ENCODE peak calls at places on chromosomes 13 and 19, in four cellular contexts. One of them, this sample, is unnamed.

GRCh38 chr19:14113762-14114414 is 3.7 kb downstream of the PRKACA start:
- DNase-seq in HepG2: no peak
- DNase-seq in K562: peak
- DNase-seq in A549: no peak
- DNase-seq in this sample: peak

GRCh38 chr13:31349156-31349555 is 149.4 kb downstream of the B3GLCT start:
- DNase-seq in HepG2: no peak
- DNase-seq in K562: no peak
- DNase-seq in A549: no peak
- DNase-seq in this sample: no peak

GRCh38 chr19:9911524-9911923 is 24.8 kb downstream of the OLFM2 start:
- DNase-seq in HepG2: no peak
- DNase-seq in K562: no peak
- DNase-seq in A549: no peak
- DNase-seq in this sample: no peak

GRCh38 chr19:48489608-48490216 is 20.5 kb downstream of the CYTH2 start:
- DNase-seq in HepG2: peak
- DNase-seq in K562: peak
- DNase-seq in A549: peak
- DNase-seq in this sample: peak

GRCh38 chr13:61414136-61414535 is 1.5 kb downstream of the PCDH20 start:
- DNase-seq in HepG2: no peak
- DNase-seq in K562: no peak
- DNase-seq in A549: no peak
- DNase-seq in this sample: no peak

GRCh38 chr19:35717665-35718344 is at the start of gene KMT2B:
- DNase-seq in HepG2: no peak
- DNase-seq in K562: peak
- DNase-seq in A549: peak
- DNase-seq in this sample: peak

GRCh38 chr13:99384468-99384867 is 77.3 kb upstream of the GPR183 start:
- DNase-seq in HepG2: no peak
- DNase-seq in K562: no peak
- DNase-seq in A549: no peak
- DNase-seq in this sample: no peak

GRCh38 chr13:110820311-110820710 is 94.6 kb downstream of the ANKRD10 start:
- DNase-seq in HepG2: no peak
- DNase-seq in K562: no peak
- DNase-seq in A549: no peak
- DNase-seq in this sample: no peak

GRCh38 chr19:15399635-15400034 is 19.2 kb downstream of the AKAP8L start:
- DNase-seq in HepG2: no peak
- DNase-seq in K562: no peak
- DNase-seq in A549: no peak
- DNase-seq in this sample: no peak

GRCh38 chr13:100280681-100281080 is 191.8 kb downstream of the PCCA start:
- DNase-seq in HepG2: no peak
- DNase-seq in K562: no peak
- DNase-seq in A549: no peak
- DNase-seq in this sample: no peak

GRCh38 chr19:45200614-45201013 is 22.0 kb downstream of the BLOC1S3 start:
- DNase-seq in HepG2: peak
- DNase-seq in K562: no peak
- DNase-seq in A549: no peak
- DNase-seq in this sample: peak

GRCh38 chr13:26007774-26008173 is 44.0 kb downstream of the SHISA2 start:
- DNase-seq in HepG2: no peak
- DNase-seq in K562: no peak
- DNase-seq in A549: no peak
- DNase-seq in this sample: no peak

GRCh38 chr13:26010487-26011207 is 41.2 kb downstream of the SHISA2 start:
- DNase-seq in HepG2: no peak
- DNase-seq in K562: no peak
- DNase-seq in A549: no peak
- DNase-seq in this sample: no peak

GRCh38 chr13:26015276-26015934 is 36.4 kb downstream of the SHISA2 start:
- DNase-seq in HepG2: no peak
- DNase-seq in K562: no peak
- DNase-seq in A549: no peak
- DNase-seq in this sample: no peak

GRCh38 chr13:26011208-26011573 is 40.6 kb downstream of the SHISA2 start:
- DNase-seq in HepG2: no peak
- DNase-seq in K562: no peak
- DNase-seq in A549: no peak
- DNase-seq in this sample: no peak

GRCh38 chr13:26011996-26012688 is 39.7 kb downstream of the SHISA2 start:
- DNase-seq in HepG2: no peak
- DNase-seq in K562: no peak
- DNase-seq in A549: no peak
- DNase-seq in this sample: no peak
- TF ChIP-seq HMGXB4 in HepG2: no peak
- TF ChIP-seq HMGXB4 in K562: no peak
- TF ChIP-seq HMGXB4 in A549: no peak
- TF ChIP-seq HMGXB4 in this sample: no peak

DNA sequence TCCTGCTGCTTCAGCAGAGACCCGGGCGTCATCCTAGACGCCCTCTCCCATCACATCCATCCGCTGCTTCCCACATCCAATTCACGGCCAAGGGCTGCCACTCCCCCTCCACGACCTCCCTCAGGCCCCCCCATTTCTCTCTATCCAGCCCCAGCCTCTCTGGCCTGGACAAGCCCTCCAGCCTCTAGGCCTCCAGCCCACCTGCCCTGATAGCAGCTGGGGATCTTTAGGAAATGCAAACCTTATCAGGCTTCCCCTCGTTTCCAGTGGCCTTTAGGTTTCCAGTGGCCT is 51.6 kb downstream of the PEPD start:
- DNase-seq in HepG2: no peak
- DNase-seq in K562: no peak
- DNase-seq in A549: no peak
- DNase-seq in this sample: no peak
- TF ChIP-seq HMGXB4 in HepG2: no peak
- TF ChIP-seq HMGXB4 in K562: no peak
- TF ChIP-seq HMGXB4 in A549: no peak
- TF ChIP-seq HMGXB4 in this sample: no peak

GRCh38 chr19:30367001-30367400 is 5.2 kb upstream of the ZNF536 start:
- DNase-seq in HepG2: no peak
- DNase-seq in K562: no peak
- DNase-seq in A549: no peak
- DNase-seq in this sample: no peak
- TF ChIP-seq HMGXB4 in HepG2: no peak
- TF ChIP-seq HMGXB4 in K562: no peak
- TF ChIP-seq HMGXB4 in A549: no peak
- TF ChIP-seq HMGXB4 in this sample: no peak

GRCh38 chr19:7784856-7785255 is 21.8 kb downstream of the CLEC4M start:
- DNase-seq in HepG2: no peak
- DNase-seq in K562: no peak
- DNase-seq in A549: no peak
- DNase-seq in this sample: no peak

GRCh38 chr19:7787602-7788177 is 24.6 kb downstream of the CLEC4M start:
- DNase-seq in HepG2: no peak
- DNase-seq in K562: no peak
- DNase-seq in A549: no peak
- DNase-seq in this sample: no peak

GRCh38 chr19:7787141-7787540 is 24.1 kb downstream of the CLEC4M start:
- DNase-seq in HepG2: no peak
- DNase-seq in K562: no peak
- DNase-seq in A549: no peak
- DNase-seq in this sample: peak

GRCh38 chr19:7781157-7781556 is 18.1 kb downstream of the CLEC4M start:
- DNase-seq in HepG2: no peak
- DNase-seq in K562: no peak
- DNase-seq in A549: no peak
- DNase-seq in this sample: no peak

DNA sequence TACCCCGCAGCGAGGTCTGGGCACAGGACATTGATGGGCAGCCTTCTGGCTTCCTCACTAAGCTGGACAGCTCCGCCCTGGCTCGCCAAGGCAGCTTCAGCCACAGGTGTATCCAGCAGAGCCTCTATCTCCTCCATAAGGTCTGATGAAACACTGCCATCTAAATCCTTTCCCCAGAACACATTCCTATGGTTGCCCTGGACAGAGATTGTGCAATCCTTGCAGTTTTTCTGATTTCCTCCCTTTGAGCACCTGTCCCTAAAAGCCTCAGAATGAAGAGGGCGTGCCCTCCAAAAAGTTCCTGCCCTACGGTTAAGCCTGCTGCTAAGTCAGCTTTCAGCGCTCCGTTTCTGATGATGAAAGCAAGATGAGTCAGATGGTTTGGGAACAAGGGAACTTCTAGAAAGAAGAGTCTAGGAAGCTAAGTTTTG is 21.0 kb downstream of the CLEC4M start:
- DNase-seq in HepG2: peak
- DNase-seq in K562: no peak
- DNase-seq in A549: peak
- DNase-seq in this sample: no peak
- TF ChIP-seq HMGXB4 in HepG2: no peak
- TF ChIP-seq HMGXB4 in K562: no peak
- TF ChIP-seq HMGXB4 in A549: no peak
- TF ChIP-seq HMGXB4 in this sample: no peak

DNA sequence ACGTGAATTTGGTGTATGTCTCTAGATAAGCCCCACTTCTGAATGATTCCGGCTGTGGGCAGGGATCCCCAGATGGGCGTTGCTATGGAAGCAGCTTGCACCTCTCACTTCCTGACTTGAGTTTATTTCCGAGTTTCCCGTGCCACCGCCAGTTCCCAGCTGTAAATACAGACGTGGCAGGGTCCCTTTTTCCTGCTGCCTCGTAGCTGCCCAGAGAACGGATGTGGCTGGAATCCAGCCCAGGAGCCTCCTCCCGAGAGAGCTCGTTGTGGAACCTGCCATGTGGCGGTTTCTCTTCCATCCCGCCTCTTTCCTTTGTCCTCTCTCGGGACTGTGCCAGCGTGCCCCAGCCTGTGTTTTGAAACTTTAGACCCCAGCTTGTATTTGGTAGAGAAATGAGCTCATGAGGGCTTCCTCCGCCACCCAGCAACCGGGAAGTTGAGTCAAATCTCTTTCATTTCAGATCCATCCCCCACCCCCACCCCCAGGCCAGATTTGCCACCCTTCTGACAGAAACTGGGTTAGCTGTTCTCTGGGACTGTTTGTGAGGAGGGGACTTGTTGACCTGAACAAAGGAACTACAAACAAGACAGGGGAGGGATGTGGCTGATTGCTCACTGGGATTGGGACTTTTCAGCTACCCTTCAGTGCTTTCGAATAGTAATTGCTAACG is 96.6 kb downstream of the SIPA1L3 start:
- DNase-seq in HepG2: no peak
- DNase-seq in K562: no peak
- DNase-seq in A549: no peak
- DNase-seq in this sample: peak
- TF ChIP-seq HMGXB4 in HepG2: no peak
- TF ChIP-seq HMGXB4 in K562: no peak
- TF ChIP-seq HMGXB4 in A549: no peak
- TF ChIP-seq HMGXB4 in this sample: no peak

GRCh38 chr13:50969691-50970090 is 60.1 kb downstream of the RNASEH2B start:
- DNase-seq in HepG2: peak
- DNase-seq in K562: no peak
- DNase-seq in A549: no peak
- DNase-seq in this sample: peak
- TF ChIP-seq HMGXB4 in HepG2: no peak
- TF ChIP-seq HMGXB4 in K562: no peak
- TF ChIP-seq HMGXB4 in A549: no peak
- TF ChIP-seq HMGXB4 in this sample: no peak

GRCh38 chr19:17293605-17294004 is 9.6 kb downstream of the ABHD8 start:
- DNase-seq in HepG2: no peak
- DNase-seq in K562: no peak
- DNase-seq in A549: no peak
- DNase-seq in this sample: no peak

GRCh38 chr19:17294051-17294891 is 9.0 kb downstream of the ABHD8 start:
- DNase-seq in HepG2: no peak
- DNase-seq in K562: peak
- DNase-seq in A549: peak
- DNase-seq in this sample: peak

GRCh38 chr19:17296278-17296677 is 6.9 kb downstream of the ABHD8 start:
- DNase-seq in HepG2: no peak
- DNase-seq in K562: no peak
- DNase-seq in A549: peak
- DNase-seq in this sample: no peak

GRCh38 chr19:17289489-17289888 is 7.8 kb downstream of the ANKLE1 start:
- DNase-seq in HepG2: no peak
- DNase-seq in K562: peak
- DNase-seq in A549: peak
- DNase-seq in this sample: peak

GRCh38 chr19:17292301-17293074 is 10.7 kb downstream of the ABHD8 start:
- DNase-seq in HepG2: peak
- DNase-seq in K562: peak
- DNase-seq in A549: peak
- DNase-seq in this sample: peak
- TF ChIP-seq HMGXB4 in HepG2: no peak
- TF ChIP-seq HMGXB4 in K562: no peak
- TF ChIP-seq HMGXB4 in A549: no peak
- TF ChIP-seq HMGXB4 in this sample: peak

DNA sequence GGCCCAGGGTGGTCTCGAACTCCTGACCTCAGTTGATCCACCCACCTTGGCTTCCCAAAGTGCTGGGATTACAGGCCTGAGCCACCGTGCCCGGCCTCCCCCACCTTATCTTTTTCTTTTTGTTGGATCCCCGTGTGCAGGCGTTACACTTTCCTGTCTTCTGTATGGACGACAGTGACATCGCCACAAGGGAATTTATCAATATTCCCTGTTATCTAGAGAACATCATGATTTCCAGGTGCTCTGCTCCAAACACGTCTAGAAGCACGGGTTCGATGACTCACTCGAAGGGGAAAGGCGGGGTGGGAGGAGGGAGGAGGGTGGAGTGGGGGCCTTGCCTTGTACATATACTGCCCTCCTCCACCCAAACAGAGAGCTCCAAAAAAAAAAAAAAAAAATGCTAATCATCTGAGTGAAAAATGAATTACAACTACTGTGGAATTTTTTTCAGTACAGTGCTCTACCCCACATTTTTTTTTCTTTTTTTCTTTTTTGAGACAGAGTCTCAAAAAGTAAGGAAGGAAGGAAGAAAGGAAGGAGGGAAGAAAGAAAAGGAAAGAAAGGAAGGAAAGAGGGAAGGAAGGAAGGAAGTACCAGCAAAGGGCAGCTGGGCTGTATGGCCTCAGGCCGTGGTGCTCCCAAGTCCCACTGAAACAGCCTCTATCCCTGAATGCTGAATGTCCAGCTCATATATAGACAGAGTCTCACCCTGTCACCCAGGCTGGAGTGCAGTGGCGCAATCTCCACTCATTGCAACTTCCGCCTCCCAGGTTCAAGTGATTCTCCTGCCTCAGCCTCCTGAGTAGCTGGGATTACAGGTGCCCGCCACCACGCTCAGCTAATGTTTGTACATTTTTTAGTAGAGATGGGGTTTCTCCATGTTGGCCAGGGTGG is 36.8 kb downstream of the INSR start:
- DNase-seq in HepG2: peak
- DNase-seq in K562: no peak
- DNase-seq in A549: no peak
- DNase-seq in this sample: no peak
- TF ChIP-seq HMGXB4 in HepG2: no peak
- TF ChIP-seq HMGXB4 in K562: no peak
- TF ChIP-seq HMGXB4 in A549: no peak
- TF ChIP-seq HMGXB4 in this sample: no peak

This sample was measured in WTC11.